ENCODE peak calls at places on chromosomes 12 and 14, in four cellular contexts. S is left ventricle myocardium inferior, F is heart right ventricle, C is osteocyte. Q is an unnamed sample.

GRCh38 chr12:42119085-42119633 is 25.5 kb downstream of the GXYLT1 start:
- DNase-seq in C (no peak), F (no peak), S (no peak), Q (peak)

GRCh38 chr12:67764946-67765619 is 116.5 kb downstream of the DYRK2 start:
- DNase-seq in S (no peak), C (no peak), F (no peak), Q (no peak)

GRCh38 chr12:62247242-62247641 is 13.0 kb upstream of the USP15 start:
- DNase-seq in C (no peak), F (no peak), S (no peak), Q (no peak)

GRCh38 chr12:54725233-54725843 is 77.2 kb upstream of the DCD start:
- DNase-seq in S (no peak), F (no peak), C (no peak), Q (no peak)

GRCh38 chr14:74503256-74503972 is 9.8 kb downstream of the ISCA2 start:
- DNase-seq in S (no peak), C (peak), F (no peak), Q (no peak)

GRCh38 chr12:4272014-4272975 is 1.3 kb upstream of the CCND2 start:
- DNase-seq in C (peak), S (peak), F (peak), Q (no peak)

GRCh38 chr14:100761481-100761880 is 34.8 kb downstream of the DLK1 start:
- DNase-seq in C (no peak), F (no peak), S (no peak), Q (no peak)

GRCh38 chr12:30420561-30420960 is 275.1 kb downstream of the IPO8 start:
- DNase-seq in C (no peak), F (no peak), S (no peak), Q (no peak)

GRCh38 chr14:88597601-88598000 is 34.8 kb downstream of the ZC3H14 start:
- DNase-seq in F (no peak), C (no peak), S (no peak), Q (no peak)

GRCh38 chr14:35349966-35350365 is 54.6 kb downstream of the NFKBIA start:
- DNase-seq in F (no peak), C (no peak), S (no peak), Q (no peak)

GRCh38 chr12:43226151-43226550 is 325.9 kb downstream of the ADAMTS20 start:
- DNase-seq in C (no peak), S (no peak), F (no peak), Q (no peak)

GRCh38 chr12:54584128-54584527 is 4.3 kb downstream of the PPP1R1A start:
- DNase-seq in S (no peak), C (no peak), F (no peak), Q (no peak)

GRCh38 chr14:104603623-104604401 is 760 bp downstream of the TMEM179 start:
- DNase-seq in S (no peak), F (no peak), C (no peak), Q (no peak)

GRCh38 chr14:105333613-105334364 is 19.2 kb downstream of the PACS2 start:
- DNase-seq in S (no peak), F (no peak), C (no peak), Q (no peak)

GRCh38 chr12:132333273-132333672 is 3.9 kb upstream of the GALNT9 start:
- DNase-seq in S (no peak), C (no peak), F (no peak), Q (no peak)

GRCh38 chr12:62803756-62804155 is 131.2 kb downstream of the PPM1H start:
- DNase-seq in S (no peak), F (no peak), C (no peak), Q (no peak)

GRCh38 chr12:39685854-39686608 is 66.4 kb upstream of the ABCD2 start:
- DNase-seq in C (no peak), F (no peak), S (no peak), Q (no peak)

GRCh38 chr12:110677206-110677911 is 11.6 kb downstream of the HVCN1 start:
- DNase-seq in C (no peak), S (no peak), F (no peak), Q (no peak)

GRCh38 chr14:64572721-64573508 is 23.2 kb downstream of the PPP1R36 start:
- DNase-seq in S (no peak), C (no peak), F (no peak), Q (no peak)

GRCh38 chr14:79404874-79405273 is 806.4 kb downstream of the DIO2 start:
- DNase-seq in F (no peak), S (no peak), C (no peak), Q (no peak)

GRCh38 chr12:124428136-124428791 is 133.4 kb downstream of the RFLNA start:
- DNase-seq in F (peak), C (no peak), S (no peak), Q (no peak)

GRCh38 chr14:79825046-79825521 is 386.2 kb downstream of the DIO2 start:
- DNase-seq in C (no peak), F (no peak), S (no peak), Q (no peak)

GRCh38 chr14:100416921-100417451 is 93.8 kb downstream of the SLC25A47 start:
- DNase-seq in C (no peak), S (no peak), F (no peak), Q (no peak)

GRCh38 chr14:91142214-91142668 is 28.4 kb downstream of the DGLUCY start:
- DNase-seq in S (no peak), F (no peak), C (no peak), Q (no peak)

GRCh38 chr14:103653802-103654201 is 24.8 kb downstream of the KLC1 start:
- DNase-seq in F (no peak), C (no peak), S (no peak), Q (no peak)

GRCh38 chr14:79809849-79810612 is 401.3 kb downstream of the DIO2 start:
- DNase-seq in S (no peak), F (no peak), C (no peak), Q (no peak)

GRCh38 chr14:71196921-71197320 is 289.7 kb downstream of the PCNX1 start:
- DNase-seq in F (no peak), C (no peak), S (no peak), Q (no peak)

GRCh38 chr12:132159555-132160003 is 15.3 kb downstream of the NOC4L start:
- DNase-seq in F (no peak), C (no peak), S (peak), Q (no peak)

GRCh38 chr14:50633954-50634353 is 34.2 kb downstream of the SAV1 start:
- DNase-seq in S (no peak), C (no peak), F (no peak), Q (no peak)

GRCh38 chr12:3165311-3165931 is 88.2 kb downstream of the TSPAN9 start:
- DNase-seq in S (no peak), C (no peak), F (no peak), Q (no peak)

GRCh38 chr14:104957146-104958113 is 20.7 kb downstream of the AHNAK2 start:
- DNase-seq in F (no peak), C (no peak), S (peak), Q (no peak)

GRCh38 chr14:92903359-92903758 is 19.6 kb upstream of the CHGA start:
- DNase-seq in C (no peak), F (no peak), S (no peak), Q (no peak)

GRCh38 chr14:101878222-101879211 is 85.9 kb upstream of the DYNC1H1 start:
- DNase-seq in C (peak), F (no peak), S (no peak), Q (no peak)

GRCh38 chr12:109115758-109116610 is at the start of gene ACACB:
- DNase-seq in S (peak), C (no peak), F (peak), Q (no peak)

GRCh38 chr14:38210587-38211257 is 3.0 kb downstream of the SSTR1 start:
- DNase-seq in F (no peak), C (no peak), S (peak), Q (no peak)

GRCh38 chr12:20199780-20200179 is 168.6 kb upstream of the PDE3A start:
- DNase-seq in S (no peak), F (no peak), C (no peak), Q (no peak)

GRCh38 chr12:24561882-24562760 is 386.8 kb downstream of the BCAT1 start:
- DNase-seq in C (peak), F (peak), S (peak), Q (no peak)

GRCh38 chr12:97984951-97985350 is 522.3 kb downstream of the RMST start:
- DNase-seq in C (no peak), S (no peak), F (no peak), Q (no peak)

GRCh38 chr12:13959131-13959734 is 22.2 kb downstream of the GRIN2B start:
- DNase-seq in C (no peak), F (no peak), S (peak), Q (no peak)

GRCh38 chr12:13964666-13965065 is 16.7 kb downstream of the GRIN2B start:
- DNase-seq in S (no peak), C (no peak), F (no peak), Q (no peak)

GRCh38 chr12:13961983-13962382 is 19.4 kb downstream of the GRIN2B start:
- DNase-seq in S (no peak), C (no peak), F (no peak), Q (no peak)

GRCh38 chr12:13957576-13957975 is 23.8 kb downstream of the GRIN2B start:
- DNase-seq in C (no peak), S (no peak), F (no peak), Q (no peak)

GRCh38 chr12:13962699-13963098 is 18.7 kb downstream of the GRIN2B start:
- DNase-seq in S (no peak), C (no peak), F (no peak), Q (no peak)
- TF ChIP-seq CTCF in S (no peak), C (peak), F (no peak), Q (no peak)

DNA sequence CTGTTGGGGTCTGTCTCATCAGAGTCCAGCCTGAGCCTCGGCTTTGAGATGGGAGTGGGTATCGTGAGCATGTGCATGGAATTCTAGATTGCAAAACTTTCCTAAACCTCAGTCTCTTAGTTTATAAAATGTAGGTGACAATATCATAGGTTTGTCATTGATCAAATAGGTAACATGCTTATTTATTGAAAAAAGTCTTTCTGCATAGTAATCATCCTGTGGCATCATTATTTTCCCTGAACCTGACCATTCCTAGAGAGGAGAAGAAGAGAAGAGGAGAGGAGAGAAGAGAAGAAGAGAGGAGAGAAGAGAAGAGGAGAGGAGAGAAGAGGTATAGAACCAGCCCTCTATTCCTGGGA is 4.1 kb downstream of the SMIM41 start:
- DNase-seq in C (no peak), F (no peak), S (no peak), Q (no peak)
- TF ChIP-seq CTCF in C (no peak), F (no peak), S (peak), Q (no peak)

DNA sequence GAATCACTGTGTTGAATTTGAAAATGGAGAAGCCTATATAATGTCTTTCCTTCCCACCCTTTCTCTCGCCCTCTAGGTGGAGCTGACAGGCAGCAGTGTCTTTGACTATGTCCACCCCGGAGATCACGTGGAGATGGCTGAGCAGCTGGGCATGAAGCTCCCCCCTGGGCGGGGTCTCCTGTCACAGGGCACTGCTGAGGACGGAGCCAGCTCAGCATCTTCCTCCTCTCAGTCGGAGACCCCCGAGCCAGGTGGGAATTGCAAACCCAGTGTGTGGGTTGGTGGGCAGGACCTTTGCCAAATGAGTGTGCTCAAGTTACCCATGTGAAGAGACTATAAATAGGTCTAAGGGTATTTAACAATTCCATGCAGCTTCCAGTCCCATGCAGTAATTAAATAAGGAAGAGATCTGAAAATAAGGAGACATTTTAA is 274.7 kb downstream of the EGLN3 start:
- DNase-seq in S (peak), C (no peak), F (peak), Q (no peak)
- TF ChIP-seq CTCF in S (peak), C (peak), F (peak), Q (peak)

DNA sequence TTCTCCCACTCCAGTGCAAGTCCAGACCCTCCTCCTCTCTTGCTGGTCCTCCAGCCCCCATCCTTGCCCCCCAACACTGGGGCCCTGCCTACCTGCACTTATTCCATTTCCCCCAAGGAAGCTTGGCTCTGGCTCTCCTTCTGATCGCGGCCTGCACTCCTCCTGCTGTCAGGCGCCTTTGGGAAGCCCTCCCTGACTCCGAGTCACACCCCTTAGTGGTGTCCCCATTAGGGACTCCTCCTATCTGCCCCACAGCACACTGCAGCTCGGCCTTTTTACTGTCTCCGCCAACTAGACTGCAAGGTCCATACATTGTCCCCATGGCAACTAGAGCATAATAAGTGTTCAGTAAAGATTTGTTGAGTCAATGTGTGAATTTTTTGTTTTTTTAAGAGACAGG is 32.9 kb downstream of the FIGNL2 start:
- DNase-seq in C (no peak), F (no peak), S (no peak), Q (no peak)
- TF ChIP-seq CTCF in C (no peak), F (no peak), S (no peak), Q (no peak)

GRCh38 chr12:90013409-90013808 is 304.8 kb upstream of the ATP2B1 start:
- DNase-seq in S (no peak), F (no peak), C (no peak), Q (no peak)
- TF ChIP-seq CTCF in S (peak), F (no peak), C (peak), Q (peak)

DNA sequence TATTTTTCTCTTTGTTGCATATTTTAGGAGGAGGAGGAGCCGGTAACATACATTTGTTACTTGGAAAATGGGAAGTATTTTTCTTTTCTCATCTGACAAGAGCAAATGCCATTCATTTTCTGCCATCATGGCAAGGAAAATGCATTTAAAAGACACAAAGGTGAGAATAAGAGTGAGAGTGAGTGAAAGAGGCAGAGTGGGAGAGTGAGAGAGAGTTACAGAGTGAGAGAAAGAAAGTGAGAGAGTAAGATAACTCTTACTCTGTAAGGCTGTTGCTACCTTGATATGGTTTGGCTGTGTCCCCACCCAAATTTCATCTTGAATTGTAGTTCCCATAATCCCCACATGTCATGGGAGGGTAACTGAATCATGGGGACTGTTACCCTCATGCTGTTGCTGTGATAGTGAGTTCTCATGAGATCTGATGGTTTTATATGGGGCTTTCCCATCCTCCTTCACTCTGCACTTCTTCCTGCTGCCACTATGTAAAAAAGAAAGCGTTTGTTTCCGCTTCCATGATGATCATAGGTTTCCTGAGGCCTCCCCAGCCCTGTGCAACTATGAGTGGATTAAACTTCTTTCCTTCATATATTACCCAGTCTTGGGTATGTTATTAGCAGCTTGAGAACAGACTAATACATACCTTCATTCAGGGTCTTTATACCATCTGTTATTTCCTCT is 64.2 kb downstream of the ASCL1 start:
- DNase-seq in S (no peak), C (no peak), F (no peak), Q (no peak)
- TF ChIP-seq CTCF in S (no peak), C (no peak), F (no peak), Q (no peak)

GRCh38 chr14:39581474-39581873 is 149.2 kb upstream of the FBXO33 start:
- DNase-seq in S (no peak), C (no peak), F (no peak), Q (no peak)
- TF ChIP-seq CTCF in S (peak), C (no peak), F (no peak), Q (no peak)